ENCODE peak calls at places on chromosome 19, in seven cellular contexts. R is H1, L is HCT116, H is SK-N-SH, K is K562, D is HepG2, W is GM12878. N is an unnamed sample.

GRCh38 chr19:42596391-42597071 is 1.8 kb upstream of the CEACAM8 start:
- DNase-seq in D (no peak), L (no peak), R (peak), W (no peak), K (peak), H (peak), N (no peak)

GRCh38 chr19:4233282-4233853 is 4.0 kb downstream of the EBI3 start:
- DNase-seq in R (peak), D (peak), W (no peak), K (peak), L (peak), H (peak), N (no peak)

GRCh38 chr19:46466536-46467199 is 4.7 kb downstream of the PNMA8A start:
- DNase-seq in D (no peak), H (no peak), K (no peak), R (no peak), W (peak), L (no peak), N (no peak)

GRCh38 chr19:7705387-7706187 is 3.7 kb upstream of the FCER2 start:
- DNase-seq in L (no peak), D (no peak), K (no peak), W (peak), R (no peak), H (no peak), N (no peak)

GRCh38 chr19:7932930-7933300 is 7.0 kb upstream of the CTXN1 start:
- DNase-seq in L (no peak), K (no peak), H (no peak), R (no peak), W (no peak), D (no peak), N (no peak)

GRCh38 chr19:15869109-15869555 is 28.7 kb downstream of the CYP4F2 start:
- DNase-seq in H (peak), D (peak), L (peak), W (no peak), R (no peak), K (peak), N (peak)

GRCh38 chr19:35273686-35274259 is 5.0 kb downstream of the USF2 start:
- DNase-seq in L (no peak), D (no peak), H (no peak), R (no peak), W (no peak), K (no peak), N (no peak)

GRCh38 chr19:7968796-7969559 is 25.5 kb upstream of the TIMM44 start:
- DNase-seq in W (no peak), H (no peak), L (no peak), K (no peak), R (no peak), D (no peak), N (no peak)

GRCh38 chr19:9128171-9128570 is 1.4 kb upstream of the OR7G3 start:
- DNase-seq in W (no peak), L (peak), K (no peak), D (no peak), R (no peak), H (no peak), N (no peak)

GRCh38 chr19:42271861-42272534 is 2.9 kb downstream of the CIC start:
- DNase-seq in H (no peak), W (no peak), D (no peak), L (no peak), R (no peak), K (no peak), N (no peak)

GRCh38 chr19:16342002-16342715 is 17.5 kb downstream of the KLF2 start:
- DNase-seq in W (peak), D (no peak), H (no peak), R (no peak), L (no peak), K (no peak), N (no peak)

GRCh38 chr19:52369463-52370340 is at the start of gene ZNF880:
- DNase-seq in D (no peak), W (peak), K (peak), L (no peak), H (peak), R (peak), N (no peak)

GRCh38 chr19:3501780-3502179 is 1.3 kb upstream of the DOHH start:
- DNase-seq in R (no peak), L (no peak), D (no peak), W (no peak), H (no peak), K (no peak), N (no peak)

GRCh38 chr19:54444737-54445136 is 4.3 kb upstream of the LENG8 start:
- DNase-seq in R (no peak), H (no peak), K (no peak), D (no peak), W (no peak), L (no peak), N (no peak)

GRCh38 chr19:40605201-40605971 is 4.2 kb downstream of the LTBP4 start:
- DNase-seq in K (peak), R (peak), D (peak), H (peak), L (peak), W (peak), N (peak)

GRCh38 chr19:43581467-43581866 is 5.9 kb downstream of the PINLYP start:
- DNase-seq in D (no peak), K (no peak), L (no peak), H (no peak), R (no peak), W (no peak), N (no peak)

GRCh38 chr19:15194938-15195337 is 5.9 kb downstream of the NOTCH3 start:
- DNase-seq in W (no peak), K (no peak), L (no peak), D (no peak), H (no peak), R (no peak), N (no peak)

GRCh38 chr19:17243340-17243853 is 2.3 kb downstream of the NR2F6 start:
- DNase-seq in R (no peak), H (peak), D (peak), K (no peak), W (no peak), L (no peak), N (no peak)

GRCh38 chr19:46716672-46717033 is 261 bp downstream of the PRKD2 start:
- DNase-seq in K (no peak), R (no peak), W (no peak), L (no peak), D (no peak), H (no peak), N (no peak)

GRCh38 chr19:13164370-13165090 is 14.3 kb downstream of the IER2 start:
- DNase-seq in H (peak), D (peak), W (no peak), R (peak), K (peak), L (no peak), N (no peak)

GRCh38 chr19:28569132-28570114 is 643.5 kb downstream of the UQCRFS1 start:
- DNase-seq in W (no peak), K (no peak), L (no peak), H (no peak), D (no peak), R (no peak), N (no peak)

GRCh38 chr19:40717325-40717879 is 490 bp downstream of the ITPKC start:
- DNase-seq in W (no peak), D (no peak), R (no peak), L (no peak), K (peak), H (no peak), N (peak)

GRCh38 chr19:32674153-32674958 is 624 bp downstream of the ANKRD27 start:
- DNase-seq in H (peak), R (no peak), L (no peak), W (no peak), D (no peak), K (no peak), N (no peak)

GRCh38 chr19:3980353-3981251 is 4.7 kb downstream of the EEF2 start:
- DNase-seq in H (peak), D (no peak), W (no peak), R (no peak), K (no peak), L (no peak), N (no peak)

DNA sequence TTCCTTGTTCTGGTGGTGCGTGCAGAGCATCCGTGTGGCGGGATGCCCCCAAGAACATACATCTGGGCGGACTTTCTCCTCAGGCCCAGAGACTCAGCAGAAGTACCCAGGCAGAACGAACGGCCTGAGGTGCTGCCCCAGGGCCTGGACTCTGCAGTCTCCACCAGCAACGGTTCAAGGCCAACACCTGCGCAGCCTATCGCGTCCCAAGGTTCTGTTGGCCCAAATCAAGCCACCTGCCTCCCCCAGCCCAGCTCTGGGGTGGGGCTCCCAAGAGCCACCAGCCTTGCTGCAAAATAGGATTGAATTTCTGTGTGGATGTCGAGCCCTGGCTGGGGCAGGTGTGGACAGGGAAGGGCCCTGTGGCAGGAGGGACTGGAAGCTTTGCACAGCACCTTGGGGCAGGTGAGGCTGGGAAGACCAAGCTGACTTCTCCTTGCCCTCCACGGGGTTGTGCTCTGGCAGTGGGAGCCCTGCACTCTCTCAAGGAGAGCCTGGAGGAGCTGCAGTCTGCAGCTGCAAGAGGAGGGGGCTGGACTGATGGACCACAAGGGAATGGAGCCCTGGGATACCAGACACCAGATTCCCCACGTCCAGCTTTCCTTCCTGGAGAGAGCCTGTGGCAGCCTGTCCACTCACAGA is 146.9 kb downstream of the ZNF536 start:
- DNase-seq in K (no peak), R (no peak), D (no peak), H (no peak), W (no peak), L (no peak), N (no peak)
- TF ChIP-seq JUND in K (no peak), R (no peak), D (no peak), H (no peak), W (no peak), L (no peak), N (no peak)

GRCh38 chr19:932647-933552 is 7.1 kb downstream of the ARID3A start:
- DNase-seq in W (no peak), D (no peak), H (peak), K (no peak), R (peak), L (no peak), N (no peak)
- TF ChIP-seq JUND in W (no peak), D (no peak), H (no peak), K (no peak), R (no peak), L (no peak), N (no peak)

GRCh38 chr19:10290876-10291553 is 1.3 kb downstream of the ICAM5 start:
- DNase-seq in D (peak), H (peak), K (peak), L (peak), R (peak), W (no peak), N (peak)
- TF ChIP-seq JUND in D (no peak), H (no peak), K (no peak), L (no peak), R (no peak), W (no peak), N (no peak)

DNA sequence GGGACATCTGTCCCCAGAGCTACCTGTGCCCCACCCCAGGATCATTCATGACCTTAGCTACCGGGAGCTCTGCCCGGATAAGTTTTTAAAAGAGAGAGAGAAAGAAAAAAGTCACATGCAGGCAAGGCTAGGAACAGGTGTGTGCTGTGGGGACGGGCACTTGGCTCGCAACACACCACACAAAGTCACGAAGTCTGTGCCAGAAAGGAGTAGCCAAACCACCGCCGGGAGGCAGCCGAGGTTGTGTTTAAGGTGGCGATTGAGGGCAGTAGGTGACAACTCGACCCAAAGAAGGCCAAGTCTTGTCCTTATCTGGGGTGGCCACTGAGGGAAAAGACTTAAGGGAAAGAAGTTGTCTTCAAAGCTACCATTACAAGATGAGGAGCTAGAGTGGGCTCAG is 4.6 kb upstream of the TSHZ3 start:
- DNase-seq in D (no peak), W (no peak), L (no peak), H (no peak), R (peak), K (no peak), N (no peak)
- TF ChIP-seq JUND in D (no peak), W (no peak), L (no peak), H (no peak), R (no peak), K (no peak), N (no peak)